ENCODE peak calls at places on chromosomes 5 and 9, in four cellular contexts. X, H, N and F are unnamed samples.
A peak's percentile ranks its signal among the peaks of the same experiment; 100 is the strongest.

GRCh38 chr5:157592594-157592993 is 17.0 kb upstream of the ADAM19 start:
- DNase-seq in H (no peak), N (no peak), X (no peak), F (no peak)

GRCh38 chr5:26828294-26828693 is 210.1 kb downstream of the CDH9 start:
- DNase-seq in H (no peak), N (no peak), X (no peak), F (no peak)

GRCh38 chr9:93226819-93227218 is 42.9 kb downstream of the WNK2 start:
- DNase-seq in N (no peak), H (no peak), X (no peak), F (no peak)

GRCh38 chr9:18906656-18907395 is 126.2 kb downstream of the SAXO1 start:
- DNase-seq in H (peak; percentile 86), N (peak; percentile 63), X (no peak), F (peak; percentile 96)

GRCh38 chr5:35029333-35029732 is 18.4 kb downstream of the AGXT2 start:
- DNase-seq in N (peak; percentile 88), H (peak; percentile 53), X (no peak), F (peak; percentile 71)

GRCh38 chr9:120436937-120437592 is 142.9 kb downstream of the CDK5RAP2 start:
- DNase-seq in X (no peak), N (no peak), H (no peak), F (peak; percentile 30)

GRCh38 chr5:131756942-131757341 is 39.9 kb downstream of the FNIP1 start:
- DNase-seq in H (no peak), X (no peak), N (no peak), F (no peak)

GRCh38 chr9:29830815-29831214 is 2257.5 kb upstream of the C9orf72 start:
- DNase-seq in N (peak; percentile 1), H (no peak), X (no peak), F (no peak)

GRCh38 chr5:103993028-103993427 is 430.4 kb upstream of the NUDT12 start:
- DNase-seq in H (no peak), X (no peak), N (no peak), F (no peak)

GRCh38 chr5:36874465-36874864 is 2.1 kb upstream of the NIPBL start:
- DNase-seq in H (no peak), X (no peak), N (no peak), F (peak; percentile 3)

GRCh38 chr5:56585973-56586740 is 229.2 kb upstream of the MAP3K1 start:
- DNase-seq in H (no peak), N (no peak), X (no peak), F (peak; percentile 68)

GRCh38 chr5:74870299-74871067 is 4.3 kb upstream of the FAM169A start:
- DNase-seq in H (no peak), N (no peak), X (no peak), F (peak; percentile 39)